ENCODE peak calls at places on chromosomes 13 and 19, in eight cellular contexts. F is GM19239, U is cardiac muscle cell, J is left cardiac atrium, E is body of pancreas, A is NCI-H1417, K is T-helper 1 cell, Y is transverse colon. S is an unnamed sample.
A peak's percentile ranks its signal among the peaks of the same experiment; 100 is the strongest.

GRCh38 chr13:46982856-46983582 is 86.2 kb upstream of the HTR2A start:
- DNase-seq in E (no peak), J (no peak), U (no peak), F (peak; percentile 36), A (no peak), Y (peak; percentile 12), K (no peak), S (no peak)

GRCh38 chr19:32611161-32611560 is 30.2 kb downstream of the PDCD5 start:
- DNase-seq in Y (no peak), A (no peak), F (no peak), K (no peak), U (peak; percentile 1), E (no peak), J (no peak), S (peak; percentile 18)

GRCh38 chr13:66811445-66811844 is 418.7 kb downstream of the PCDH9 start:
- DNase-seq in J (no peak), E (no peak), F (no peak), Y (no peak), U (no peak), K (no peak), A (no peak), S (no peak)

GRCh38 chr13:46527237-46527636 is 25.7 kb upstream of the LRCH1 start:
- DNase-seq in E (no peak), F (no peak), K (no peak), Y (no peak), A (peak; percentile 24), U (no peak), J (no peak), S (no peak)

GRCh38 chr19:48496959-48497727 is 14.5 kb downstream of the LMTK3 start:
- DNase-seq in Y (no peak), A (no peak), F (no peak), U (no peak), E (no peak), J (no peak), K (no peak), S (no peak)

GRCh38 chr19:55492362-55492944 is 4.2 kb downstream of the SSC5D start:
- DNase-seq in F (no peak), E (no peak), Y (no peak), K (no peak), A (no peak), U (no peak), J (no peak), S (no peak)

GRCh38 chr19:1016647-1017114 is 4.2 kb downstream of the TMEM259 start:
- DNase-seq in U (no peak), Y (peak; percentile 60), F (no peak), J (no peak), E (no peak), A (no peak), K (no peak), S (peak; percentile 76)

GRCh38 chr19:8592231-8593009 is 15.2 kb upstream of the MYO1F start:
- DNase-seq in Y (peak; percentile 90), A (peak; percentile 44), E (peak; percentile 92), J (peak; percentile 98), K (peak; percentile 96), F (no peak), U (peak; percentile 99), S (peak; percentile 100)

GRCh38 chr13:99287544-99287943 is 19.7 kb downstream of the GPR183 start:
- DNase-seq in J (no peak), Y (no peak), F (no peak), A (no peak), U (no peak), E (no peak), K (no peak), S (no peak)

GRCh38 chr13:48151343-48151742 is 56.4 kb upstream of the MED4 start:
- DNase-seq in J (no peak), F (no peak), U (no peak), K (no peak), E (no peak), A (no peak), Y (no peak), S (no peak)

GRCh38 chr13:22108283-22108897 is 437.5 kb downstream of the FGF9 start:
- DNase-seq in F (no peak), U (peak; percentile 5), K (no peak), Y (no peak), A (no peak), J (no peak), E (no peak), S (peak; percentile 13)

GRCh38 chr13:46296920-46297319 is 85.2 kb downstream of the LRRC63 start:
- DNase-seq in U (peak; percentile 95), F (no peak), A (no peak), Y (no peak), E (peak; percentile 13), K (no peak), J (no peak), S (peak; percentile 48)

GRCh38 chr19:30447276-30447870 is 75.2 kb downstream of the ZNF536 start:
- DNase-seq in U (no peak), A (no peak), E (no peak), J (no peak), K (no peak), Y (no peak), F (no peak), S (peak; percentile 45)

GRCh38 chr13:113288880-113289279 is 8.2 kb upstream of the LAMP1 start:
- DNase-seq in J (no peak), U (no peak), A (no peak), F (no peak), E (no peak), K (no peak), Y (no peak), S (no peak)

GRCh38 chr13:23723463-23723862 is 153.3 kb downstream of the TNFRSF19 start:
- DNase-seq in U (peak; percentile 53), A (peak; percentile 25), K (no peak), E (peak; percentile 13), J (no peak), F (no peak), Y (no peak), S (peak; percentile 64)

GRCh38 chr19:38425810-38426466 is at the start of gene RASGRP4:
- DNase-seq in Y (peak; percentile 26), K (peak; percentile 19), E (peak; percentile 28), U (peak; percentile 4), F (no peak), J (peak; percentile 38), A (no peak), S (no peak)

GRCh38 chr19:30379841-30380610 is 7.8 kb downstream of the ZNF536 start:
- DNase-seq in E (no peak), Y (no peak), U (no peak), F (no peak), K (no peak), J (no peak), A (no peak), S (no peak)